ENCODE peak calls at places on chromosome 3, in five cellular contexts. J is AG08396, B is GM13976, X is HuH-7, Y is COR-L47. H is an unnamed sample.

GRCh38 chr3:56428667-56429066 is 39.6 kb downstream of the ERC2 start:
- DNase-seq in X (no peak), B (no peak), Y (no peak), J (no peak), H (no peak)

GRCh38 chr3:99720985-99721632 is 82.7 kb downstream of the COL8A1 start:
- DNase-seq in B (no peak), Y (peak), X (no peak), J (no peak), H (peak)

GRCh38 chr3:59575113-59576001 is 525.5 kb upstream of the CFAP20DC start:
- DNase-seq in Y (peak), J (peak), X (peak), B (peak), H (peak)

GRCh38 chr3:85785766-85786165 is 827.0 kb downstream of the CADM2 start:
- DNase-seq in Y (no peak), B (no peak), J (no peak), X (no peak), H (no peak)

GRCh38 chr3:181712505-181713299 is 977 bp downstream of the SOX2 start:
- DNase-seq in B (no peak), J (no peak), X (no peak), Y (peak), H (peak)

GRCh38 chr3:152236741-152237140 is 32.0 kb upstream of the MBNL1 start:
- DNase-seq in X (no peak), J (no peak), B (no peak), Y (no peak), H (no peak)

GRCh38 chr3:142609136-142609535 is 12.9 kb downstream of the PLS1 start:
- DNase-seq in B (no peak), Y (no peak), J (no peak), X (no peak), H (no peak)

GRCh38 chr3:53288214-53288613 is 32.4 kb upstream of the TKT start:
- DNase-seq in X (no peak), Y (no peak), J (no peak), B (no peak), H (no peak)

GRCh38 chr3:55165278-55165677 is 237.4 kb upstream of the LRTM1 start:
- DNase-seq in X (no peak), J (no peak), Y (no peak), B (no peak), H (no peak)

GRCh38 chr3:1214928-1215327 is 122.1 kb downstream of the CNTN6 start:
- DNase-seq in Y (no peak), X (no peak), J (no peak), B (no peak), H (no peak)

GRCh38 chr3:32592696-32593353 is 22.2 kb upstream of the DYNC1LI1 start:
- DNase-seq in X (no peak), J (no peak), B (no peak), Y (no peak), H (no peak)

GRCh38 chr3:61564405-61565059 is 3.2 kb downstream of the PTPRG start:
- DNase-seq in Y (no peak), J (peak), B (peak), X (no peak), H (no peak)

GRCh38 chr3:33096103-33096868 is 660 bp downstream of the GLB1 start:
- DNase-seq in Y (no peak), J (peak), X (no peak), B (peak), H (no peak)

GRCh38 chr3:28982906-28983305 is 298.0 kb upstream of the RBMS3 start:
- DNase-seq in Y (no peak), B (no peak), X (no peak), J (no peak), H (no peak)

GRCh38 chr3:191762323-191762960 is 301.5 kb downstream of the PYDC2 start:
- DNase-seq in J (no peak), B (no peak), X (no peak), Y (peak), H (no peak)

GRCh38 chr3:33663042-33663441 is 55.0 kb downstream of the CLASP2 start:
- DNase-seq in J (no peak), X (no peak), B (no peak), Y (no peak), H (no peak)

GRCh38 chr3:128372281-128372680 is 94.4 kb downstream of the DNAJB8 start:
- DNase-seq in J (no peak), B (peak), X (no peak), Y (no peak), H (no peak)

GRCh38 chr3:11096266-11097135 is 57.8 kb upstream of the HRH1 start:
- DNase-seq in X (no peak), J (peak), Y (peak), B (no peak), H (no peak)

GRCh38 chr3:179719048-179719734 is 66.4 kb downstream of the USP13 start:
- DNase-seq in X (no peak), J (no peak), B (no peak), Y (no peak), H (no peak)

GRCh38 chr3:53185761-53186465 is 24.9 kb downstream of the PRKCD start:
- DNase-seq in B (no peak), Y (no peak), X (no peak), J (no peak), H (no peak)

GRCh38 chr3:189563841-189564563 is 67.2 kb upstream of the TP63 start:
- DNase-seq in X (no peak), J (peak), Y (no peak), B (peak), H (no peak)

GRCh38 chr3:51269466-51269865 is 115.6 kb upstream of the MANF start:
- DNase-seq in X (no peak), Y (no peak), B (no peak), J (no peak), H (no peak)

GRCh38 chr3:187958432-187959003 is 195.4 kb upstream of the LPP start:
- DNase-seq in J (no peak), X (no peak), B (no peak), Y (no peak), H (no peak)

GRCh38 chr3:28726840-28727239 is 378.2 kb upstream of the AZI2 start:
- DNase-seq in Y (no peak), J (peak), B (peak), X (peak), H (peak)

GRCh38 chr3:149657458-149657795 is 398 bp downstream of the WWTR1 start:
- DNase-seq in X (no peak), Y (no peak), B (no peak), J (peak), H (no peak)

GRCh38 chr3:73094951-73095350 is 33.5 kb downstream of the EBLN2 start:
- DNase-seq in B (no peak), Y (no peak), X (no peak), J (no peak), H (no peak)

GRCh38 chr3:133487920-133488540 is 85.5 kb upstream of the CDV3 start:
- DNase-seq in J (peak), X (no peak), B (no peak), Y (no peak), H (no peak)